ENCODE peak calls at places on chromosomes 5 and 9, in four cellular contexts. U is T-cell, L is fibroblast of the conjunctiva, Y is T-helper 22 cell. E is an unnamed sample.
A peak's percentile ranks its signal among the peaks of the same experiment; 100 is the strongest.

GRCh38 chr5:122896598-122897282 is 51.3 kb downstream of the SNX24 start:
- DNase-seq in U (no peak), L (no peak), Y (no peak), E (no peak)

GRCh38 chr9:137411670-137412380 is 11.1 kb downstream of the EXD3 start:
- DNase-seq in U (peak; percentile 17), L (peak; percentile 59), Y (no peak), E (no peak)

GRCh38 chr5:57221049-57221568 is 47.2 kb downstream of the GPBP1 start:
- DNase-seq in U (peak; percentile 42), L (peak; percentile 36), Y (no peak), E (peak; percentile 62)

GRCh38 chr5:139725073-139725830 is 70.4 kb upstream of the PSD2 start:
- DNase-seq in U (no peak), L (peak; percentile 53), Y (no peak), E (no peak)

GRCh38 chr9:2313512-2313911 is 298.4 kb downstream of the SMARCA2 start:
- DNase-seq in U (no peak), L (no peak), Y (no peak), E (no peak)

GRCh38 chr9:134356496-134357470 is 30.5 kb downstream of the RXRA start:
- DNase-seq in U (peak; percentile 21), L (no peak), Y (no peak), E (no peak)

GRCh38 chr9:96256800-96257199 is 45.2 kb downstream of the HSD17B3 start:
- DNase-seq in U (no peak), L (no peak), Y (no peak), E (no peak)

GRCh38 chr9:69671291-69671903 is 774 bp downstream of the APBA1 start:
- DNase-seq in U (no peak), L (no peak), Y (no peak), E (no peak)

GRCh38 chr5:74396913-74397606 is 243.5 kb downstream of the ENC1 start:
- DNase-seq in U (no peak), L (no peak), Y (no peak), E (no peak)

GRCh38 chr5:63164339-63164738 is 585.7 kb downstream of the LRRC70 start:
- DNase-seq in U (no peak), L (no peak), Y (no peak), E (no peak)

GRCh38 chr5:77145666-77146065 is 58.6 kb upstream of the ZBED3 start:
- DNase-seq in U (no peak), L (no peak), Y (no peak), E (no peak)

GRCh38 chr9:76415154-76415553 is 20.9 kb upstream of the RFK start:
- DNase-seq in U (no peak), L (no peak), Y (no peak), E (no peak)

GRCh38 chr5:82104872-82105271 is 133.0 kb downstream of the ATG10 start:
- DNase-seq in U (peak; percentile 52), L (no peak), Y (no peak), E (no peak)

GRCh38 chr5:961711-962240 is 46.8 kb upstream of the NKD2 start:
- DNase-seq in U (no peak), L (no peak), Y (no peak), E (no peak)

GRCh38 chr9:2017459-2018161 is 2.5 kb downstream of the SMARCA2 start:
- DNase-seq in U (peak; percentile 91), L (peak; percentile 49), Y (peak; percentile 77), E (peak; percentile 70)

GRCh38 chr5:62742214-62742613 is 163.6 kb downstream of the LRRC70 start:
- DNase-seq in U (no peak), L (no peak), Y (no peak), E (no peak)

GRCh38 chr9:121827251-121827967 is 176.0 kb downstream of the DAB2IP start:
- DNase-seq in U (no peak), L (no peak), Y (no peak), E (no peak)

E was measured in T-helper 1 cell.